ENCODE peak calls at places on chromosomes 1 and 21, in eight cellular contexts. One of them, this sample, is unnamed.

GRCh38 chr1:161791889-161792655 is 26.0 kb downstream of the ATF6 start:
- DNase-seq in naive thymus-derived CD8-positive, alpha-beta T cell: no peak
- DNase-seq in fibroblast of lung: no peak
- DNase-seq in GM12865: no peak
- DNase-seq in GDM1: no peak
- DNase-seq in NCI-H2081: no peak
- DNase-seq in stimulated activated CD4-positive, alpha-beta T cell treated with anti-CD3 and anti-CD28 coated beads, Interleukin-15, amount 100 ng/mL, for 1 hour: no peak
- DNase-seq in RPMI7951: no peak
- DNase-seq in this sample: no peak

GRCh38 chr1:57424231-57425027 is 569 bp upstream of the DAB1 start:
- DNase-seq in naive thymus-derived CD8-positive, alpha-beta T cell: no peak
- DNase-seq in fibroblast of lung: peak
- DNase-seq in GM12865: no peak
- DNase-seq in GDM1: no peak
- DNase-seq in NCI-H2081: peak
- DNase-seq in stimulated activated CD4-positive, alpha-beta T cell treated with anti-CD3 and anti-CD28 coated beads, Interleukin-15, amount 100 ng/mL, for 1 hour: no peak
- DNase-seq in RPMI7951: no peak
- DNase-seq in this sample: no peak

GRCh38 chr1:109718495-109718894 is 6.4 kb downstream of the GSTM5 start:
- DNase-seq in naive thymus-derived CD8-positive, alpha-beta T cell: no peak
- DNase-seq in fibroblast of lung: no peak
- DNase-seq in GM12865: peak
- DNase-seq in GDM1: no peak
- DNase-seq in NCI-H2081: no peak
- DNase-seq in stimulated activated CD4-positive, alpha-beta T cell treated with anti-CD3 and anti-CD28 coated beads, Interleukin-15, amount 100 ng/mL, for 1 hour: no peak
- DNase-seq in RPMI7951: peak
- DNase-seq in this sample: no peak

GRCh38 chr1:181676269-181676668 is 193.0 kb downstream of the CACNA1E start:
- DNase-seq in naive thymus-derived CD8-positive, alpha-beta T cell: no peak
- DNase-seq in fibroblast of lung: peak
- DNase-seq in GM12865: peak
- DNase-seq in GDM1: peak
- DNase-seq in NCI-H2081: peak
- DNase-seq in stimulated activated CD4-positive, alpha-beta T cell treated with anti-CD3 and anti-CD28 coated beads, Interleukin-15, amount 100 ng/mL, for 1 hour: no peak
- DNase-seq in RPMI7951: no peak
- DNase-seq in this sample: peak

GRCh38 chr21:45541221-45542039 is 810 bp downstream of the SLC19A1 start:
- DNase-seq in naive thymus-derived CD8-positive, alpha-beta T cell: peak
- DNase-seq in fibroblast of lung: peak
- DNase-seq in GM12865: peak
- DNase-seq in GDM1: peak
- DNase-seq in NCI-H2081: peak
- DNase-seq in stimulated activated CD4-positive, alpha-beta T cell treated with anti-CD3 and anti-CD28 coated beads, Interleukin-15, amount 100 ng/mL, for 1 hour: peak
- DNase-seq in RPMI7951: peak
- DNase-seq in this sample: no peak

GRCh38 chr1:165631403-165632151 is 543 bp downstream of the MGST3 start:
- DNase-seq in naive thymus-derived CD8-positive, alpha-beta T cell: peak
- DNase-seq in fibroblast of lung: peak
- DNase-seq in GM12865: peak
- DNase-seq in GDM1: peak
- DNase-seq in NCI-H2081: no peak
- DNase-seq in stimulated activated CD4-positive, alpha-beta T cell treated with anti-CD3 and anti-CD28 coated beads, Interleukin-15, amount 100 ng/mL, for 1 hour: peak
- DNase-seq in RPMI7951: peak
- DNase-seq in this sample: peak

GRCh38 chr1:226763741-226764264 is 24.7 kb upstream of the ITPKB start:
- DNase-seq in naive thymus-derived CD8-positive, alpha-beta T cell: no peak
- DNase-seq in fibroblast of lung: peak
- DNase-seq in GM12865: peak
- DNase-seq in GDM1: no peak
- DNase-seq in NCI-H2081: no peak
- DNase-seq in stimulated activated CD4-positive, alpha-beta T cell treated with anti-CD3 and anti-CD28 coated beads, Interleukin-15, amount 100 ng/mL, for 1 hour: no peak
- DNase-seq in RPMI7951: peak
- DNase-seq in this sample: peak

GRCh38 chr1:218478336-218478735 is 133.2 kb downstream of the TGFB2 start:
- DNase-seq in naive thymus-derived CD8-positive, alpha-beta T cell: no peak
- DNase-seq in fibroblast of lung: no peak
- DNase-seq in GM12865: no peak
- DNase-seq in GDM1: no peak
- DNase-seq in NCI-H2081: no peak
- DNase-seq in stimulated activated CD4-positive, alpha-beta T cell treated with anti-CD3 and anti-CD28 coated beads, Interleukin-15, amount 100 ng/mL, for 1 hour: no peak
- DNase-seq in RPMI7951: no peak
- DNase-seq in this sample: no peak

GRCh38 chr1:190169311-190170067 is 308.2 kb downstream of the BRINP3 start:
- DNase-seq in naive thymus-derived CD8-positive, alpha-beta T cell: no peak
- DNase-seq in fibroblast of lung: peak
- DNase-seq in GM12865: no peak
- DNase-seq in GDM1: no peak
- DNase-seq in NCI-H2081: no peak
- DNase-seq in stimulated activated CD4-positive, alpha-beta T cell treated with anti-CD3 and anti-CD28 coated beads, Interleukin-15, amount 100 ng/mL, for 1 hour: no peak
- DNase-seq in RPMI7951: no peak
- DNase-seq in this sample: peak

GRCh38 chr1:169340882-169341281 is 26.7 kb downstream of the NME7 start:
- DNase-seq in naive thymus-derived CD8-positive, alpha-beta T cell: no peak
- DNase-seq in fibroblast of lung: no peak
- DNase-seq in GM12865: no peak
- DNase-seq in GDM1: no peak
- DNase-seq in NCI-H2081: no peak
- DNase-seq in stimulated activated CD4-positive, alpha-beta T cell treated with anti-CD3 and anti-CD28 coated beads, Interleukin-15, amount 100 ng/mL, for 1 hour: no peak
- DNase-seq in RPMI7951: no peak
- DNase-seq in this sample: no peak

GRCh38 chr1:164423136-164423535 is 135.8 kb upstream of the PBX1 start:
- DNase-seq in naive thymus-derived CD8-positive, alpha-beta T cell: no peak
- DNase-seq in fibroblast of lung: no peak
- DNase-seq in GM12865: no peak
- DNase-seq in GDM1: no peak
- DNase-seq in NCI-H2081: no peak
- DNase-seq in stimulated activated CD4-positive, alpha-beta T cell treated with anti-CD3 and anti-CD28 coated beads, Interleukin-15, amount 100 ng/mL, for 1 hour: no peak
- DNase-seq in RPMI7951: no peak
- DNase-seq in this sample: no peak

GRCh38 chr1:181121498-181121897 is 33.0 kb downstream of the IER5 start:
- DNase-seq in naive thymus-derived CD8-positive, alpha-beta T cell: no peak
- DNase-seq in fibroblast of lung: no peak
- DNase-seq in GM12865: no peak
- DNase-seq in GDM1: no peak
- DNase-seq in NCI-H2081: no peak
- DNase-seq in stimulated activated CD4-positive, alpha-beta T cell treated with anti-CD3 and anti-CD28 coated beads, Interleukin-15, amount 100 ng/mL, for 1 hour: no peak
- DNase-seq in RPMI7951: no peak
- DNase-seq in this sample: no peak